ENCODE peak calls at places on chromosomes 11 and 22, in six cellular contexts. One of them, this sample, is unnamed.

GRCh38 chr22:40524392-40525249 is 111.9 kb downstream of the MRTFA start:
- ATAC-seq in CD8-positive, alpha-beta T cell: no peak
- ATAC-seq in right cardiac atrium: no peak
- ATAC-seq in activated T-cell treated with anti-CD3 and anti-CD28 coated beads, Interleukin-2, amount 50 U/mL, for 4 hours: no peak
- ATAC-seq in stimulated activated effector memory CD8-positive, alpha-beta T cell treated with anti-CD3 and anti-CD28 coated beads, Interleukin-12 subunit alpha, Interleukin-12 subunit beta, amount 100 ng/mL, for 72 hours: no peak
- ATAC-seq in lung: no peak
- ATAC-seq in this sample: no peak

GRCh38 chr11:111098091-111098490 is 147.4 kb upstream of the POU2AF2 start:
- ATAC-seq in CD8-positive, alpha-beta T cell: no peak
- ATAC-seq in right cardiac atrium: no peak
- ATAC-seq in activated T-cell treated with anti-CD3 and anti-CD28 coated beads, Interleukin-2, amount 50 U/mL, for 4 hours: no peak
- ATAC-seq in stimulated activated effector memory CD8-positive, alpha-beta T cell treated with anti-CD3 and anti-CD28 coated beads, Interleukin-12 subunit alpha, Interleukin-12 subunit beta, amount 100 ng/mL, for 72 hours: no peak
- ATAC-seq in lung: no peak
- ATAC-seq in this sample: no peak

GRCh38 chr11:95723353-95723942 is 66.1 kb downstream of the FAM76B start:
- ATAC-seq in CD8-positive, alpha-beta T cell: no peak
- ATAC-seq in right cardiac atrium: no peak
- ATAC-seq in activated T-cell treated with anti-CD3 and anti-CD28 coated beads, Interleukin-2, amount 50 U/mL, for 4 hours: no peak
- ATAC-seq in stimulated activated effector memory CD8-positive, alpha-beta T cell treated with anti-CD3 and anti-CD28 coated beads, Interleukin-12 subunit alpha, Interleukin-12 subunit beta, amount 100 ng/mL, for 72 hours: no peak
- ATAC-seq in lung: no peak
- ATAC-seq in this sample: no peak

GRCh38 chr11:109865558-109866186 is 227.5 kb upstream of the ZC3H12C start:
- ATAC-seq in CD8-positive, alpha-beta T cell: no peak
- ATAC-seq in right cardiac atrium: no peak
- ATAC-seq in activated T-cell treated with anti-CD3 and anti-CD28 coated beads, Interleukin-2, amount 50 U/mL, for 4 hours: no peak
- ATAC-seq in stimulated activated effector memory CD8-positive, alpha-beta T cell treated with anti-CD3 and anti-CD28 coated beads, Interleukin-12 subunit alpha, Interleukin-12 subunit beta, amount 100 ng/mL, for 72 hours: no peak
- ATAC-seq in lung: no peak
- ATAC-seq in this sample: no peak

GRCh38 chr11:35131760-35132159 is 7.2 kb upstream of the CD44 start:
- ATAC-seq in CD8-positive, alpha-beta T cell: peak; percentile 40
- ATAC-seq in right cardiac atrium: no peak
- ATAC-seq in activated T-cell treated with anti-CD3 and anti-CD28 coated beads, Interleukin-2, amount 50 U/mL, for 4 hours: no peak
- ATAC-seq in stimulated activated effector memory CD8-positive, alpha-beta T cell treated with anti-CD3 and anti-CD28 coated beads, Interleukin-12 subunit alpha, Interleukin-12 subunit beta, amount 100 ng/mL, for 72 hours: no peak
- ATAC-seq in lung: no peak
- ATAC-seq in this sample: no peak

GRCh38 chr11:2378527-2379210 is 1.6 kb downstream of the CD81 start:
- ATAC-seq in CD8-positive, alpha-beta T cell: no peak
- ATAC-seq in right cardiac atrium: no peak
- ATAC-seq in activated T-cell treated with anti-CD3 and anti-CD28 coated beads, Interleukin-2, amount 50 U/mL, for 4 hours: no peak
- ATAC-seq in stimulated activated effector memory CD8-positive, alpha-beta T cell treated with anti-CD3 and anti-CD28 coated beads, Interleukin-12 subunit alpha, Interleukin-12 subunit beta, amount 100 ng/mL, for 72 hours: no peak
- ATAC-seq in lung: no peak
- ATAC-seq in this sample: no peak

GRCh38 chr11:70477607-70478006 is 79.3 kb downstream of the CTTN start:
- ATAC-seq in CD8-positive, alpha-beta T cell: no peak
- ATAC-seq in right cardiac atrium: peak; percentile 62
- ATAC-seq in activated T-cell treated with anti-CD3 and anti-CD28 coated beads, Interleukin-2, amount 50 U/mL, for 4 hours: no peak
- ATAC-seq in stimulated activated effector memory CD8-positive, alpha-beta T cell treated with anti-CD3 and anti-CD28 coated beads, Interleukin-12 subunit alpha, Interleukin-12 subunit beta, amount 100 ng/mL, for 72 hours: no peak
- ATAC-seq in lung: no peak
- ATAC-seq in this sample: no peak

GRCh38 chr11:29018631-29019030 is 910.4 kb downstream of the METTL15 start:
- ATAC-seq in CD8-positive, alpha-beta T cell: no peak
- ATAC-seq in right cardiac atrium: no peak
- ATAC-seq in activated T-cell treated with anti-CD3 and anti-CD28 coated beads, Interleukin-2, amount 50 U/mL, for 4 hours: no peak
- ATAC-seq in stimulated activated effector memory CD8-positive, alpha-beta T cell treated with anti-CD3 and anti-CD28 coated beads, Interleukin-12 subunit alpha, Interleukin-12 subunit beta, amount 100 ng/mL, for 72 hours: no peak
- ATAC-seq in lung: no peak
- ATAC-seq in this sample: no peak

GRCh38 chr11:66589996-66590675 is 2.7 kb downstream of the CCDC87 start:
- ATAC-seq in CD8-positive, alpha-beta T cell: no peak
- ATAC-seq in right cardiac atrium: no peak
- ATAC-seq in activated T-cell treated with anti-CD3 and anti-CD28 coated beads, Interleukin-2, amount 50 U/mL, for 4 hours: no peak
- ATAC-seq in stimulated activated effector memory CD8-positive, alpha-beta T cell treated with anti-CD3 and anti-CD28 coated beads, Interleukin-12 subunit alpha, Interleukin-12 subunit beta, amount 100 ng/mL, for 72 hours: no peak
- ATAC-seq in lung: no peak
- ATAC-seq in this sample: no peak

GRCh38 chr11:110044226-110044968 is 48.8 kb upstream of the ZC3H12C start:
- ATAC-seq in CD8-positive, alpha-beta T cell: no peak
- ATAC-seq in right cardiac atrium: no peak
- ATAC-seq in activated T-cell treated with anti-CD3 and anti-CD28 coated beads, Interleukin-2, amount 50 U/mL, for 4 hours: no peak
- ATAC-seq in stimulated activated effector memory CD8-positive, alpha-beta T cell treated with anti-CD3 and anti-CD28 coated beads, Interleukin-12 subunit alpha, Interleukin-12 subunit beta, amount 100 ng/mL, for 72 hours: no peak
- ATAC-seq in lung: no peak
- ATAC-seq in this sample: no peak

GRCh38 chr11:100777736-100778135 is 90.6 kb downstream of the ARHGAP42 start:
- ATAC-seq in CD8-positive, alpha-beta T cell: no peak
- ATAC-seq in right cardiac atrium: no peak
- ATAC-seq in activated T-cell treated with anti-CD3 and anti-CD28 coated beads, Interleukin-2, amount 50 U/mL, for 4 hours: no peak
- ATAC-seq in stimulated activated effector memory CD8-positive, alpha-beta T cell treated with anti-CD3 and anti-CD28 coated beads, Interleukin-12 subunit alpha, Interleukin-12 subunit beta, amount 100 ng/mL, for 72 hours: no peak
- ATAC-seq in lung: no peak
- ATAC-seq in this sample: no peak

GRCh38 chr11:2301631-2302272 is at the start of the genes C11orf21 and TSPAN32:
- ATAC-seq in CD8-positive, alpha-beta T cell: peak; percentile 33
- ATAC-seq in right cardiac atrium: no peak
- ATAC-seq in activated T-cell treated with anti-CD3 and anti-CD28 coated beads, Interleukin-2, amount 50 U/mL, for 4 hours: peak; percentile 58
- ATAC-seq in stimulated activated effector memory CD8-positive, alpha-beta T cell treated with anti-CD3 and anti-CD28 coated beads, Interleukin-12 subunit alpha, Interleukin-12 subunit beta, amount 100 ng/mL, for 72 hours: peak; percentile 72
- ATAC-seq in lung: no peak
- ATAC-seq in this sample: peak; percentile 86

GRCh38 chr22:43018615-43019014 is 3.7 kb upstream of the PACSIN2 start:
- ATAC-seq in CD8-positive, alpha-beta T cell: no peak
- ATAC-seq in right cardiac atrium: no peak
- ATAC-seq in activated T-cell treated with anti-CD3 and anti-CD28 coated beads, Interleukin-2, amount 50 U/mL, for 4 hours: no peak
- ATAC-seq in stimulated activated effector memory CD8-positive, alpha-beta T cell treated with anti-CD3 and anti-CD28 coated beads, Interleukin-12 subunit alpha, Interleukin-12 subunit beta, amount 100 ng/mL, for 72 hours: no peak
- ATAC-seq in lung: no peak
- ATAC-seq in this sample: no peak

GRCh38 chr11:34080609-34081008 is 24.8 kb upstream of the NAT10 start:
- ATAC-seq in CD8-positive, alpha-beta T cell: no peak
- ATAC-seq in right cardiac atrium: no peak
- ATAC-seq in activated T-cell treated with anti-CD3 and anti-CD28 coated beads, Interleukin-2, amount 50 U/mL, for 4 hours: no peak
- ATAC-seq in stimulated activated effector memory CD8-positive, alpha-beta T cell treated with anti-CD3 and anti-CD28 coated beads, Interleukin-12 subunit alpha, Interleukin-12 subunit beta, amount 100 ng/mL, for 72 hours: no peak
- ATAC-seq in lung: no peak
- ATAC-seq in this sample: no peak

GRCh38 chr11:125872138-125872491 is 15.4 kb upstream of the HYLS1 start:
- ATAC-seq in CD8-positive, alpha-beta T cell: no peak
- ATAC-seq in right cardiac atrium: no peak
- ATAC-seq in activated T-cell treated with anti-CD3 and anti-CD28 coated beads, Interleukin-2, amount 50 U/mL, for 4 hours: no peak
- ATAC-seq in stimulated activated effector memory CD8-positive, alpha-beta T cell treated with anti-CD3 and anti-CD28 coated beads, Interleukin-12 subunit alpha, Interleukin-12 subunit beta, amount 100 ng/mL, for 72 hours: no peak
- ATAC-seq in lung: no peak
- ATAC-seq in this sample: no peak

GRCh38 chr11:102590646-102591045 is 34.5 kb downstream of the MMP20 start:
- ATAC-seq in CD8-positive, alpha-beta T cell: no peak
- ATAC-seq in right cardiac atrium: no peak
- ATAC-seq in activated T-cell treated with anti-CD3 and anti-CD28 coated beads, Interleukin-2, amount 50 U/mL, for 4 hours: peak; percentile 28
- ATAC-seq in stimulated activated effector memory CD8-positive, alpha-beta T cell treated with anti-CD3 and anti-CD28 coated beads, Interleukin-12 subunit alpha, Interleukin-12 subunit beta, amount 100 ng/mL, for 72 hours: peak; percentile 54
- ATAC-seq in lung: no peak
- ATAC-seq in this sample: no peak

GRCh38 chr11:126476977-126477376 is 121.5 kb downstream of the ST3GAL4 start:
- ATAC-seq in CD8-positive, alpha-beta T cell: no peak
- ATAC-seq in right cardiac atrium: no peak
- ATAC-seq in activated T-cell treated with anti-CD3 and anti-CD28 coated beads, Interleukin-2, amount 50 U/mL, for 4 hours: no peak
- ATAC-seq in stimulated activated effector memory CD8-positive, alpha-beta T cell treated with anti-CD3 and anti-CD28 coated beads, Interleukin-12 subunit alpha, Interleukin-12 subunit beta, amount 100 ng/mL, for 72 hours: peak; percentile 27
- ATAC-seq in lung: no peak
- ATAC-seq in this sample: no peak

GRCh38 chr22:49090853-49091135 is 736.9 kb downstream of the BRD1 start:
- ATAC-seq in CD8-positive, alpha-beta T cell: no peak
- ATAC-seq in right cardiac atrium: no peak
- ATAC-seq in activated T-cell treated with anti-CD3 and anti-CD28 coated beads, Interleukin-2, amount 50 U/mL, for 4 hours: no peak
- ATAC-seq in stimulated activated effector memory CD8-positive, alpha-beta T cell treated with anti-CD3 and anti-CD28 coated beads, Interleukin-12 subunit alpha, Interleukin-12 subunit beta, amount 100 ng/mL, for 72 hours: no peak
- ATAC-seq in lung: no peak
- ATAC-seq in this sample: no peak

GRCh38 chr11:22130462-22131053 is 62.3 kb upstream of the ANO5 start:
- ATAC-seq in CD8-positive, alpha-beta T cell: no peak
- ATAC-seq in right cardiac atrium: peak; percentile 31
- ATAC-seq in activated T-cell treated with anti-CD3 and anti-CD28 coated beads, Interleukin-2, amount 50 U/mL, for 4 hours: no peak
- ATAC-seq in stimulated activated effector memory CD8-positive, alpha-beta T cell treated with anti-CD3 and anti-CD28 coated beads, Interleukin-12 subunit alpha, Interleukin-12 subunit beta, amount 100 ng/mL, for 72 hours: no peak
- ATAC-seq in lung: no peak
- ATAC-seq in this sample: no peak

GRCh38 chr22:43743929-43744643 is 68.0 kb downstream of the EFCAB6 start:
- ATAC-seq in CD8-positive, alpha-beta T cell: no peak
- ATAC-seq in right cardiac atrium: no peak
- ATAC-seq in activated T-cell treated with anti-CD3 and anti-CD28 coated beads, Interleukin-2, amount 50 U/mL, for 4 hours: no peak
- ATAC-seq in stimulated activated effector memory CD8-positive, alpha-beta T cell treated with anti-CD3 and anti-CD28 coated beads, Interleukin-12 subunit alpha, Interleukin-12 subunit beta, amount 100 ng/mL, for 72 hours: no peak
- ATAC-seq in lung: no peak
- ATAC-seq in this sample: no peak

GRCh38 chr11:71095294-71095850 is 157.0 kb downstream of the SHANK2 start:
- ATAC-seq in CD8-positive, alpha-beta T cell: no peak
- ATAC-seq in right cardiac atrium: no peak
- ATAC-seq in activated T-cell treated with anti-CD3 and anti-CD28 coated beads, Interleukin-2, amount 50 U/mL, for 4 hours: no peak
- ATAC-seq in stimulated activated effector memory CD8-positive, alpha-beta T cell treated with anti-CD3 and anti-CD28 coated beads, Interleukin-12 subunit alpha, Interleukin-12 subunit beta, amount 100 ng/mL, for 72 hours: no peak
- ATAC-seq in lung: no peak
- ATAC-seq in this sample: no peak

GRCh38 chr11:72451836-72452376 is 17.6 kb upstream of the CLPB start:
- ATAC-seq in CD8-positive, alpha-beta T cell: no peak
- ATAC-seq in right cardiac atrium: no peak
- ATAC-seq in activated T-cell treated with anti-CD3 and anti-CD28 coated beads, Interleukin-2, amount 50 U/mL, for 4 hours: no peak
- ATAC-seq in stimulated activated effector memory CD8-positive, alpha-beta T cell treated with anti-CD3 and anti-CD28 coated beads, Interleukin-12 subunit alpha, Interleukin-12 subunit beta, amount 100 ng/mL, for 72 hours: peak; percentile 58
- ATAC-seq in lung: no peak
- ATAC-seq in this sample: peak; percentile 34

GRCh38 chr11:122788781-122789535 is 49.3 kb upstream of the CRTAM start:
- ATAC-seq in CD8-positive, alpha-beta T cell: no peak
- ATAC-seq in right cardiac atrium: no peak
- ATAC-seq in activated T-cell treated with anti-CD3 and anti-CD28 coated beads, Interleukin-2, amount 50 U/mL, for 4 hours: no peak
- ATAC-seq in stimulated activated effector memory CD8-positive, alpha-beta T cell treated with anti-CD3 and anti-CD28 coated beads, Interleukin-12 subunit alpha, Interleukin-12 subunit beta, amount 100 ng/mL, for 72 hours: no peak
- ATAC-seq in lung: no peak
- ATAC-seq in this sample: no peak

GRCh38 chr11:78310500-78310909 is 107.1 kb downstream of the GAB2 start:
- ATAC-seq in CD8-positive, alpha-beta T cell: no peak
- ATAC-seq in right cardiac atrium: peak; percentile 78
- ATAC-seq in activated T-cell treated with anti-CD3 and anti-CD28 coated beads, Interleukin-2, amount 50 U/mL, for 4 hours: no peak
- ATAC-seq in stimulated activated effector memory CD8-positive, alpha-beta T cell treated with anti-CD3 and anti-CD28 coated beads, Interleukin-12 subunit alpha, Interleukin-12 subunit beta, amount 100 ng/mL, for 72 hours: no peak
- ATAC-seq in lung: no peak
- ATAC-seq in this sample: no peak

GRCh38 chr22:37225481-37225880 is 13.2 kb upstream of the SSTR3 start:
- ATAC-seq in CD8-positive, alpha-beta T cell: no peak
- ATAC-seq in right cardiac atrium: no peak
- ATAC-seq in activated T-cell treated with anti-CD3 and anti-CD28 coated beads, Interleukin-2, amount 50 U/mL, for 4 hours: no peak
- ATAC-seq in stimulated activated effector memory CD8-positive, alpha-beta T cell treated with anti-CD3 and anti-CD28 coated beads, Interleukin-12 subunit alpha, Interleukin-12 subunit beta, amount 100 ng/mL, for 72 hours: no peak
- ATAC-seq in lung: no peak
- ATAC-seq in this sample: no peak

GRCh38 chr11:36454991-36455611 is 55.0 kb downstream of the TRAF6 start:
- ATAC-seq in CD8-positive, alpha-beta T cell: no peak
- ATAC-seq in right cardiac atrium: peak; percentile 26
- ATAC-seq in activated T-cell treated with anti-CD3 and anti-CD28 coated beads, Interleukin-2, amount 50 U/mL, for 4 hours: no peak
- ATAC-seq in stimulated activated effector memory CD8-positive, alpha-beta T cell treated with anti-CD3 and anti-CD28 coated beads, Interleukin-12 subunit alpha, Interleukin-12 subunit beta, amount 100 ng/mL, for 72 hours: no peak
- ATAC-seq in lung: no peak
- ATAC-seq in this sample: no peak

GRCh38 chr22:32603651-32604540 is 129.3 kb downstream of the FBXO7 start:
- ATAC-seq in CD8-positive, alpha-beta T cell: no peak
- ATAC-seq in right cardiac atrium: peak; percentile 82
- ATAC-seq in activated T-cell treated with anti-CD3 and anti-CD28 coated beads, Interleukin-2, amount 50 U/mL, for 4 hours: no peak
- ATAC-seq in stimulated activated effector memory CD8-positive, alpha-beta T cell treated with anti-CD3 and anti-CD28 coated beads, Interleukin-12 subunit alpha, Interleukin-12 subunit beta, amount 100 ng/mL, for 72 hours: no peak
- ATAC-seq in lung: no peak
- ATAC-seq in this sample: no peak